ENCODE peak calls at places on chromosomes 7 and 10, in five cellular contexts. S, J, V, L and Z are unnamed samples.

GRCh38 chr7:118918556-118918955 is 694.1 kb downstream of the ANKRD7 start:
- DNase-seq in S (peak; percentile 5), J (no peak), L (no peak), V (no peak), Z (no peak)

GRCh38 chr7:33805630-33806233 is 99.6 kb upstream of the BMPER start:
- DNase-seq in L (no peak), V (no peak), S (peak; percentile 64), J (no peak), Z (peak; percentile 39)

GRCh38 chr7:114973147-114973546 is 51.3 kb downstream of the MDFIC start:
- DNase-seq in L (no peak), V (no peak), J (no peak), S (peak; percentile 39), Z (peak; percentile 13)

GRCh38 chr10:60271319-60272040 is 118.2 kb downstream of the ANK3 start:
- DNase-seq in S (no peak), L (no peak), J (no peak), V (no peak), Z (no peak)

GRCh38 chr10:48219194-48219593 is 55.3 kb downstream of the FRMPD2 start:
- DNase-seq in V (no peak), J (no peak), S (no peak), L (no peak), Z (no peak)

GRCh38 chr10:49299816-49300139 is 808 bp downstream of the C10orf71 start:
- DNase-seq in V (no peak), L (no peak), S (no peak), J (no peak), Z (no peak)

GRCh38 chr10:122323941-122324675 is 50.4 kb upstream of the PLEKHA1 start:
- DNase-seq in V (no peak), S (no peak), J (no peak), L (no peak), Z (no peak)

GRCh38 chr10:101895781-101896180 is 52.2 kb upstream of the KCNIP2 start:
- DNase-seq in L (no peak), J (no peak), S (no peak), V (no peak), Z (no peak)

GRCh38 chr7:83546586-83546985 is 102.4 kb downstream of the SEMA3E start:
- DNase-seq in V (no peak), S (peak; percentile 63), L (no peak), J (no peak), Z (no peak)

GRCh38 chr10:122849900-122850605 is 4.4 kb upstream of the CUZD1 start:
- DNase-seq in L (no peak), S (peak; percentile 24), J (no peak), V (no peak), Z (no peak)

GRCh38 chr7:22849662-22850061 is 27.0 kb upstream of the TOMM7 start:
- DNase-seq in V (no peak), S (no peak), L (no peak), J (no peak), Z (no peak)

GRCh38 chr7:81439591-81439990 is 330.3 kb downstream of the HGF start:
- DNase-seq in V (no peak), J (no peak), S (peak; percentile 34), L (no peak), Z (no peak)

GRCh38 chr7:55438085-55438764 is 73.1 kb downstream of the LANCL2 start:
- DNase-seq in L (no peak), V (no peak), S (no peak), J (no peak), Z (no peak)

GRCh38 chr10:72466018-72466417 is 111.3 kb upstream of the DNAJB12 start:
- DNase-seq in V (no peak), L (no peak), J (no peak), S (peak; percentile 62), Z (peak; percentile 15)

DNA sequence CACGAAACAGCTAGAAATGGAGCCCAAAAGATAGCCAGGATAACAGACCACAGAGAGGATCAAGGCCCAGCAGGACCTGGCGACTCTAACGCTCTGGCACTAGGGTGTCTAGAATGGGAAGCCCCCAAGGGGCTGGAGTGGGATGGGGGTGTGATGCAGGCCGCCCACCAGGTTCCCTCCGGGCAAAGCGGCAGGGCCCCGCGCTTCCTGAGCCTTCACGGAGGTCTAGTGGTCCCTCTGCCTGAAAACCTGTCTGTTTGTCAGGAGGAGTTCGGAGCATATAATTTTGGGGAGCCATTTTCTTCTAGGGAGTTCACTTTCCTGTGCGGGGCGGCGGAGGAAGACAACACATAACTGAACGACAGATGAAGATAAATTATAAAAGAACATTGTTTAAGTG is 48.2 kb upstream of the FXYD4 start:
- DNase-seq in J (no peak), L (no peak), S (no peak), V (no peak), Z (no peak)
- H3K27ac ChIP-seq in J (no peak overlapping the region), L (no peak overlapping the region), S (no peak overlapping the region), V (no peak overlapping the region), Z (no peak overlapping the region)

GRCh38 chr7:43933902-43934560 is 7.8 kb downstream of the UBE2D4 start:
- DNase-seq in S (no peak), L (no peak), J (no peak), V (no peak), Z (no peak)

GRCh38 chr7:43938892-43939482 is 12.8 kb downstream of the UBE2D4 start:
- DNase-seq in V (peak; percentile 84), J (no peak), S (no peak), L (no peak), Z (no peak)

GRCh38 chr7:43942997-43943701 is 16.9 kb downstream of the UBE2D4 start:
- DNase-seq in J (peak; percentile 21), S (no peak), V (no peak), L (no peak), Z (no peak)

GRCh38 chr7:43937444-43937843 is 11.2 kb downstream of the UBE2D4 start:
- DNase-seq in V (no peak), J (no peak), L (no peak), S (no peak), Z (no peak)
- TF ChIP-seq CTCF in V (no peak), J (no peak), L (no peak), S (no peak), Z (no peak)

GRCh38 chr10:110900983-110901382 is 18.0 kb downstream of the BBIP1 start:
- DNase-seq in L (no peak), S (no peak), V (no peak), J (no peak), Z (no peak)
- H3K27ac ChIP-seq in L (no peak overlapping the region), S (no peak overlapping the region), V (no peak overlapping the region), J (no peak overlapping the region), Z (no peak overlapping the region)

GRCh38 chr7:135335628-135336139 is 102.0 kb downstream of the STRA8 start:
- DNase-seq in J (peak; percentile 98), V (peak; percentile 65), S (peak; percentile 28), L (peak; percentile 11), Z (peak; percentile 22)
- TF ChIP-seq CTCF in J (peak; percentile 89), V (peak; percentile 41), S (peak; percentile 27), L (no peak), Z (peak; percentile 71)

GRCh38 chr10:103916254-103916653 is 1.7 kb downstream of the STN1 start:
- DNase-seq in L (no peak), S (peak; percentile 10), V (no peak), J (no peak), Z (no peak)

GRCh38 chr10:103915794-103916193 is 2.2 kb downstream of the STN1 start:
- DNase-seq in L (no peak), S (no peak), V (no peak), J (no peak), Z (no peak)

GRCh38 chr10:103918053-103918846 is at the start of gene STN1:
- DNase-seq in V (peak; percentile 99), S (peak; percentile 96), L (peak; percentile 92), J (peak; percentile 95), Z (peak; percentile 96)

GRCh38 chr10:103917326-103918052 is 495 bp downstream of the STN1 start:
- DNase-seq in L (no peak), J (peak; percentile 27), S (peak; percentile 46), V (no peak), Z (peak; percentile 65)

GRCh38 chr10:103916901-103917300 is 1.1 kb downstream of the STN1 start:
- DNase-seq in J (no peak), L (no peak), S (no peak), V (no peak), Z (no peak)
- H3K27ac ChIP-seq in J (no peak overlapping the region), L (no peak overlapping the region), S (peak overlapping the region; percentile 39), V (peak overlapping the region; percentile 81), Z (no peak overlapping the region)

GRCh38 chr7:139694389-139694676 is 83.5 kb downstream of the HIPK2 start:
- DNase-seq in L (no peak), J (no peak), V (no peak), S (no peak), Z (no peak)

GRCh38 chr7:139698278-139698677 is 79.5 kb downstream of the HIPK2 start:
- DNase-seq in S (no peak), V (no peak), L (no peak), J (no peak), Z (no peak)

GRCh38 chr7:139695616-139696015 is 82.2 kb downstream of the HIPK2 start:
- DNase-seq in S (no peak), J (no peak), L (no peak), V (no peak), Z (no peak)

GRCh38 chr7:139697031-139697430 is 80.8 kb downstream of the HIPK2 start:
- DNase-seq in S (no peak), J (peak; percentile 33), V (no peak), L (no peak), Z (no peak)

GRCh38 chr7:139696547-139696946 is 81.3 kb downstream of the HIPK2 start:
- DNase-seq in S (no peak), V (no peak), L (no peak), J (no peak), Z (no peak)
- TF ChIP-seq CTCF in S (no peak), V (no peak), L (no peak), J (no peak), Z (no peak)